ENCODE peak calls at places on chromosome 10, in nine cellular contexts. One of them, this sample, is unnamed.

GRCh38 chr10:117294039-117294438 is 53.1 kb downstream of the SLC18A2 start:
- DNase-seq in foreskin melanocyte: no peak
- DNase-seq in naive thymus-derived CD4-positive, alpha-beta T cell: no peak
- DNase-seq in stimulated activated CD8-positive, alpha-beta memory T cell treated with anti-CD3 and anti-CD28 coated beads, Interleukin-12 subunit alpha, Interleukin-12 subunit beta, amount 100 ng/mL, for 1 hour: no peak
- DNase-seq in SJSA1: no peak
- DNase-seq in NCI-H1092: no peak
- DNase-seq in left lobe of liver: no peak
- DNase-seq in Calu3: no peak
- DNase-seq in amniotic stem cell: no peak
- DNase-seq in this sample: no peak

GRCh38 chr10:60291354-60291930 is 98.2 kb downstream of the ANK3 start:
- DNase-seq in foreskin melanocyte: no peak
- DNase-seq in naive thymus-derived CD4-positive, alpha-beta T cell: no peak
- DNase-seq in stimulated activated CD8-positive, alpha-beta memory T cell treated with anti-CD3 and anti-CD28 coated beads, Interleukin-12 subunit alpha, Interleukin-12 subunit beta, amount 100 ng/mL, for 1 hour: no peak
- DNase-seq in SJSA1: no peak
- DNase-seq in NCI-H1092: no peak
- DNase-seq in left lobe of liver: no peak
- DNase-seq in Calu3: no peak
- DNase-seq in amniotic stem cell: no peak
- DNase-seq in this sample: no peak

GRCh38 chr10:127163632-127164031 is 32.8 kb downstream of the INSYN2A start:
- DNase-seq in foreskin melanocyte: no peak
- DNase-seq in naive thymus-derived CD4-positive, alpha-beta T cell: no peak
- DNase-seq in stimulated activated CD8-positive, alpha-beta memory T cell treated with anti-CD3 and anti-CD28 coated beads, Interleukin-12 subunit alpha, Interleukin-12 subunit beta, amount 100 ng/mL, for 1 hour: no peak
- DNase-seq in SJSA1: no peak
- DNase-seq in NCI-H1092: no peak
- DNase-seq in left lobe of liver: no peak
- DNase-seq in Calu3: no peak
- DNase-seq in amniotic stem cell: no peak
- DNase-seq in this sample: no peak

GRCh38 chr10:12279281-12279680 is 70.1 kb upstream of the CAMK1D start:
- DNase-seq in foreskin melanocyte: no peak
- DNase-seq in naive thymus-derived CD4-positive, alpha-beta T cell: no peak
- DNase-seq in stimulated activated CD8-positive, alpha-beta memory T cell treated with anti-CD3 and anti-CD28 coated beads, Interleukin-12 subunit alpha, Interleukin-12 subunit beta, amount 100 ng/mL, for 1 hour: no peak
- DNase-seq in SJSA1: no peak
- DNase-seq in NCI-H1092: no peak
- DNase-seq in left lobe of liver: no peak
- DNase-seq in Calu3: no peak
- DNase-seq in amniotic stem cell: no peak
- DNase-seq in this sample: no peak

GRCh38 chr10:86113983-86114382 is 252.6 kb downstream of the GRID1 start:
- DNase-seq in foreskin melanocyte: no peak
- DNase-seq in naive thymus-derived CD4-positive, alpha-beta T cell: no peak
- DNase-seq in stimulated activated CD8-positive, alpha-beta memory T cell treated with anti-CD3 and anti-CD28 coated beads, Interleukin-12 subunit alpha, Interleukin-12 subunit beta, amount 100 ng/mL, for 1 hour: no peak
- DNase-seq in SJSA1: no peak
- DNase-seq in NCI-H1092: no peak
- DNase-seq in left lobe of liver: no peak
- DNase-seq in Calu3: no peak
- DNase-seq in amniotic stem cell: no peak
- DNase-seq in this sample: no peak

GRCh38 chr10:22251751-22252285 is 34.0 kb upstream of the EBLN1 start:
- DNase-seq in foreskin melanocyte: no peak
- DNase-seq in naive thymus-derived CD4-positive, alpha-beta T cell: peak
- DNase-seq in stimulated activated CD8-positive, alpha-beta memory T cell treated with anti-CD3 and anti-CD28 coated beads, Interleukin-12 subunit alpha, Interleukin-12 subunit beta, amount 100 ng/mL, for 1 hour: peak
- DNase-seq in SJSA1: peak
- DNase-seq in NCI-H1092: peak
- DNase-seq in left lobe of liver: peak
- DNase-seq in Calu3: peak
- DNase-seq in amniotic stem cell: no peak
- DNase-seq in this sample: no peak

GRCh38 chr10:103546401-103546800 is 52.9 kb downstream of the NEURL1 start:
- DNase-seq in foreskin melanocyte: no peak
- DNase-seq in naive thymus-derived CD4-positive, alpha-beta T cell: no peak
- DNase-seq in stimulated activated CD8-positive, alpha-beta memory T cell treated with anti-CD3 and anti-CD28 coated beads, Interleukin-12 subunit alpha, Interleukin-12 subunit beta, amount 100 ng/mL, for 1 hour: no peak
- DNase-seq in SJSA1: no peak
- DNase-seq in NCI-H1092: no peak
- DNase-seq in left lobe of liver: peak
- DNase-seq in Calu3: no peak
- DNase-seq in amniotic stem cell: no peak
- DNase-seq in this sample: no peak

GRCh38 chr10:27448926-27449325 is 55.2 kb upstream of the RAB18 start:
- DNase-seq in foreskin melanocyte: peak
- DNase-seq in naive thymus-derived CD4-positive, alpha-beta T cell: no peak
- DNase-seq in stimulated activated CD8-positive, alpha-beta memory T cell treated with anti-CD3 and anti-CD28 coated beads, Interleukin-12 subunit alpha, Interleukin-12 subunit beta, amount 100 ng/mL, for 1 hour: no peak
- DNase-seq in SJSA1: no peak
- DNase-seq in NCI-H1092: no peak
- DNase-seq in left lobe of liver: no peak
- DNase-seq in Calu3: no peak
- DNase-seq in amniotic stem cell: no peak
- DNase-seq in this sample: peak

GRCh38 chr10:110775022-110775379 is 96.7 kb upstream of the PDCD4 start:
- DNase-seq in foreskin melanocyte: no peak
- DNase-seq in naive thymus-derived CD4-positive, alpha-beta T cell: no peak
- DNase-seq in stimulated activated CD8-positive, alpha-beta memory T cell treated with anti-CD3 and anti-CD28 coated beads, Interleukin-12 subunit alpha, Interleukin-12 subunit beta, amount 100 ng/mL, for 1 hour: no peak
- DNase-seq in SJSA1: no peak
- DNase-seq in NCI-H1092: no peak
- DNase-seq in left lobe of liver: no peak
- DNase-seq in Calu3: no peak
- DNase-seq in amniotic stem cell: no peak
- DNase-seq in this sample: no peak

GRCh38 chr10:129662386-129662785 is 195.3 kb downstream of the MGMT start:
- DNase-seq in foreskin melanocyte: no peak
- DNase-seq in naive thymus-derived CD4-positive, alpha-beta T cell: no peak
- DNase-seq in stimulated activated CD8-positive, alpha-beta memory T cell treated with anti-CD3 and anti-CD28 coated beads, Interleukin-12 subunit alpha, Interleukin-12 subunit beta, amount 100 ng/mL, for 1 hour: no peak
- DNase-seq in SJSA1: no peak
- DNase-seq in NCI-H1092: no peak
- DNase-seq in left lobe of liver: no peak
- DNase-seq in Calu3: no peak
- DNase-seq in amniotic stem cell: no peak
- DNase-seq in this sample: no peak

GRCh38 chr10:123284022-123284421 is 129.8 kb downstream of the BUB3 start:
- DNase-seq in foreskin melanocyte: no peak
- DNase-seq in naive thymus-derived CD4-positive, alpha-beta T cell: no peak
- DNase-seq in stimulated activated CD8-positive, alpha-beta memory T cell treated with anti-CD3 and anti-CD28 coated beads, Interleukin-12 subunit alpha, Interleukin-12 subunit beta, amount 100 ng/mL, for 1 hour: no peak
- DNase-seq in SJSA1: no peak
- DNase-seq in NCI-H1092: no peak
- DNase-seq in left lobe of liver: no peak
- DNase-seq in Calu3: no peak
- DNase-seq in amniotic stem cell: no peak
- DNase-seq in this sample: no peak

GRCh38 chr10:60564475-60564874 is 174.8 kb upstream of the ANK3 start:
- DNase-seq in foreskin melanocyte: no peak
- DNase-seq in naive thymus-derived CD4-positive, alpha-beta T cell: no peak
- DNase-seq in stimulated activated CD8-positive, alpha-beta memory T cell treated with anti-CD3 and anti-CD28 coated beads, Interleukin-12 subunit alpha, Interleukin-12 subunit beta, amount 100 ng/mL, for 1 hour: no peak
- DNase-seq in SJSA1: no peak
- DNase-seq in NCI-H1092: no peak
- DNase-seq in left lobe of liver: no peak
- DNase-seq in Calu3: no peak
- DNase-seq in amniotic stem cell: no peak
- DNase-seq in this sample: no peak